ENCODE peak calls at places on chromosomes 6 and 20, in four cellular contexts. One of them, this sample, is unnamed.

GRCh38 chr6:111013144-111013905 is 31.5 kb downstream of the RPF2 start:
- DNase-seq in heart left ventricle: no peak
- DNase-seq in endothelial cell: no peak
- DNase-seq in GM13976: no peak
- DNase-seq in this sample: no peak

GRCh38 chr6:75656479-75656878 is 54.8 kb downstream of the SENP6 start:
- DNase-seq in heart left ventricle: no peak
- DNase-seq in endothelial cell: no peak
- DNase-seq in GM13976: no peak
- DNase-seq in this sample: no peak

GRCh38 chr6:134022650-134023049 is 29.8 kb downstream of the SLC2A12 start:
- DNase-seq in heart left ventricle: no peak
- DNase-seq in endothelial cell: no peak
- DNase-seq in GM13976: no peak
- DNase-seq in this sample: no peak

GRCh38 chr6:107657755-107658461 is 166.2 kb downstream of the SCML4 start:
- DNase-seq in heart left ventricle: peak
- DNase-seq in endothelial cell: no peak
- DNase-seq in GM13976: peak
- DNase-seq in this sample: peak

GRCh38 chr20:6566821-6567220 is 200.7 kb upstream of the BMP2 start:
- DNase-seq in heart left ventricle: no peak
- DNase-seq in endothelial cell: no peak
- DNase-seq in GM13976: no peak
- DNase-seq in this sample: no peak

GRCh38 chr20:36819662-36820061 is 46.1 kb upstream of the DSN1 start:
- DNase-seq in heart left ventricle: no peak
- DNase-seq in endothelial cell: no peak
- DNase-seq in GM13976: no peak
- DNase-seq in this sample: no peak

GRCh38 chr20:18943542-18943941 is 130.0 kb downstream of the SCP2D1 start:
- DNase-seq in heart left ventricle: no peak
- DNase-seq in endothelial cell: no peak
- DNase-seq in GM13976: no peak
- DNase-seq in this sample: no peak

GRCh38 chr6:169669147-169669546 is 32.7 kb downstream of the WDR27 start:
- DNase-seq in heart left ventricle: no peak
- DNase-seq in endothelial cell: no peak
- DNase-seq in GM13976: no peak
- DNase-seq in this sample: no peak

GRCh38 chr20:56391037-56391436 is 978 bp downstream of the AURKA start:
- DNase-seq in heart left ventricle: no peak
- DNase-seq in endothelial cell: no peak
- DNase-seq in GM13976: no peak
- DNase-seq in this sample: no peak

GRCh38 chr6:159829515-159829914 is 29.4 kb downstream of the PNLDC1 start:
- DNase-seq in heart left ventricle: no peak
- DNase-seq in endothelial cell: no peak
- DNase-seq in GM13976: no peak
- DNase-seq in this sample: no peak

GRCh38 chr6:46490425-46491200 is 636 bp downstream of the RCAN2 start:
- DNase-seq in heart left ventricle: peak
- DNase-seq in endothelial cell: peak
- DNase-seq in GM13976: peak
- DNase-seq in this sample: peak

GRCh38 chr20:1827974-1828785 is 67.0 kb upstream of the SIRPA start:
- DNase-seq in heart left ventricle: peak
- DNase-seq in endothelial cell: no peak
- DNase-seq in GM13976: no peak
- DNase-seq in this sample: peak

GRCh38 chr6:156347251-156348049 is 429.7 kb upstream of the ARID1B start:
- DNase-seq in heart left ventricle: no peak
- DNase-seq in endothelial cell: no peak
- DNase-seq in GM13976: no peak
- DNase-seq in this sample: no peak

GRCh38 chr6:143058987-143059386 is 1.7 kb upstream of the AIG1 start:
- DNase-seq in heart left ventricle: no peak
- DNase-seq in endothelial cell: no peak
- DNase-seq in GM13976: no peak
- DNase-seq in this sample: no peak

GRCh38 chr20:3563548-3564177 is 92.8 kb downstream of the ATRN start:
- DNase-seq in heart left ventricle: no peak
- DNase-seq in endothelial cell: peak
- DNase-seq in GM13976: peak
- DNase-seq in this sample: no peak

GRCh38 chr6:31732029-31732428 is 2.9 kb upstream of the DDAH2 start:
- DNase-seq in heart left ventricle: no peak
- DNase-seq in endothelial cell: no peak
- DNase-seq in GM13976: no peak
- DNase-seq in this sample: no peak

GRCh38 chr6:1524040-1524480 is 85.7 kb upstream of the FOXC1 start:
- DNase-seq in heart left ventricle: peak
- DNase-seq in endothelial cell: peak
- DNase-seq in GM13976: peak
- DNase-seq in this sample: peak

GRCh38 chr6:56954389-56955170 is at the start of gene BEND6:
- DNase-seq in heart left ventricle: peak
- DNase-seq in endothelial cell: no peak
- DNase-seq in GM13976: peak
- DNase-seq in this sample: peak

GRCh38 chr6:23002044-23002619 is 432.8 kb downstream of the HDGFL1 start:
- DNase-seq in heart left ventricle: no peak
- DNase-seq in endothelial cell: no peak
- DNase-seq in GM13976: no peak
- DNase-seq in this sample: no peak

GRCh38 chr20:48463916-48464315 is 363.9 kb downstream of the PREX1 start:
- DNase-seq in heart left ventricle: no peak
- DNase-seq in endothelial cell: no peak
- DNase-seq in GM13976: no peak
- DNase-seq in this sample: no peak

GRCh38 chr6:868212-868611 is 175.3 kb upstream of the EXOC2 start:
- DNase-seq in heart left ventricle: no peak
- DNase-seq in endothelial cell: no peak
- DNase-seq in GM13976: no peak
- DNase-seq in this sample: no peak

GRCh38 chr20:16490696-16491095 is 82.6 kb downstream of the KIF16B start:
- DNase-seq in heart left ventricle: no peak
- DNase-seq in endothelial cell: no peak
- DNase-seq in GM13976: no peak
- DNase-seq in this sample: no peak

GRCh38 chr20:53844259-53844658 is 226.1 kb downstream of the BCAS1 start:
- DNase-seq in heart left ventricle: no peak
- DNase-seq in endothelial cell: no peak
- DNase-seq in GM13976: no peak
- DNase-seq in this sample: no peak

GRCh38 chr6:160973856-160974255 is 17.7 kb upstream of the MAP3K4 start:
- DNase-seq in heart left ventricle: no peak
- DNase-seq in endothelial cell: no peak
- DNase-seq in GM13976: no peak
- DNase-seq in this sample: no peak

GRCh38 chr6:47440722-47441121 is 36.9 kb upstream of the CD2AP start:
- DNase-seq in heart left ventricle: no peak
- DNase-seq in endothelial cell: no peak
- DNase-seq in GM13976: peak
- DNase-seq in this sample: no peak

GRCh38 chr6:127215931-127216330 is 50.7 kb upstream of the RNF146 start:
- DNase-seq in heart left ventricle: no peak
- DNase-seq in endothelial cell: no peak
- DNase-seq in GM13976: no peak
- DNase-seq in this sample: no peak

GRCh38 chr6:149261364-149261763 is 56.1 kb upstream of the TAB2 start:
- DNase-seq in heart left ventricle: no peak
- DNase-seq in endothelial cell: no peak
- DNase-seq in GM13976: no peak
- DNase-seq in this sample: no peak

GRCh38 chr6:144194293-144194828 is 44.0 kb downstream of the STX11 start:
- DNase-seq in heart left ventricle: no peak
- DNase-seq in endothelial cell: no peak
- DNase-seq in GM13976: no peak
- DNase-seq in this sample: peak

GRCh38 chr6:149026530-149026942 is 279.7 kb downstream of the UST start:
- DNase-seq in heart left ventricle: no peak
- DNase-seq in endothelial cell: peak
- DNase-seq in GM13976: no peak
- DNase-seq in this sample: no peak

GRCh38 chr20:6731951-6732580 is 35.4 kb upstream of the BMP2 start:
- DNase-seq in heart left ventricle: peak
- DNase-seq in endothelial cell: no peak
- DNase-seq in GM13976: no peak
- DNase-seq in this sample: no peak

GRCh38 chr6:119280586-119281163 is 68.9 kb downstream of the MAN1A1 start:
- DNase-seq in heart left ventricle: no peak
- DNase-seq in endothelial cell: no peak
- DNase-seq in GM13976: no peak
- DNase-seq in this sample: no peak

GRCh38 chr6:91045152-91045551 is 458.3 kb upstream of the MAP3K7 start:
- DNase-seq in heart left ventricle: peak
- DNase-seq in endothelial cell: no peak
- DNase-seq in GM13976: no peak
- DNase-seq in this sample: no peak

GRCh38 chr6:113287396-113287795 is 569.7 kb upstream of the MARCKS start:
- DNase-seq in heart left ventricle: no peak
- DNase-seq in endothelial cell: no peak
- DNase-seq in GM13976: no peak
- DNase-seq in this sample: no peak

DNA sequence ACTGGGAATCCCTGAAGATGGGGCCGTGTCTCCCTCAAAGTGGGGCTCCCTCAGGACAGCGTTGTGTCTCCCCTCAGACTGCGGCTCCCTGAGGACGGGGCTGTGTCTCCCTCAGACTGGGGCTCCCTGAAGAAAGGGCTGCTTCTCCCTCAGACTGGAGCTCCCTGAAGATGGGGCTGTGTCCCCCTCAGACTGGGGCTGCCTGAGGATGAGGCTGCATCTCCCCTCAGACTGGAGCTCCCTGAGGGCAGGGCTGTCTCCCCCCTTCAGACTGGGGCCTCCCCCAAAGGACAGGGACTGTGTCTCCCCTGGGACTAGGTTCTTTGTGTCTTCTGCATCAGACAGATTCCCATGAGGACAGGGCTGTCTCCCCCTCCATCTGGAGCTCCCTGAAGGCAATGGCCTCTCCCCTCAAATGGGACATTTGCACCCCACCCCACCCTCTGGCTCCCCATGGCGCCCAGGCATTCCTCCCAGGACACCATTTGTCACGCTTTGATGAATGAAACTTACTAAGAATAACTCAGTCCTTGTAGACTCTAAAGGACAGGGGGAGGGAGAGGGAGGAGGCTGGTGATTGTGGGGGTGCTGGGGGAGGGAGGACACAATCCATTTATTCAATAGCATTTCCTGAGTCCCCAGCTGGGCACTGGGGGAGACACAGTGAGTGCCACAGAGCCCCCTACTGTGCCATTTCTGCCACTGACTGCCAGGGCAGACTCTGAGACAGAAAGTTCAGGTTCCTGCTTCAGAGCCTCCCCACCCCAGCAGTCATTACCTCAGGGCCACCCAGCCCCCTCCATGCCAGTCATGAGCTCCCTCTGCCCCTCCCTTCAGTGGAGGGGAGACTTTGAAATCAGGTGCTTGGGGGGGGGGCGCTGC is 122.4 kb downstream of the MRPL14 start:
- DNase-seq in heart left ventricle: peak
- DNase-seq in endothelial cell: no peak
- DNase-seq in GM13976: peak
- DNase-seq in this sample: no peak
- TF ChIP-seq CTCF in heart left ventricle: no peak
- TF ChIP-seq CTCF in endothelial cell: no peak
- TF ChIP-seq CTCF in GM13976: no peak
- TF ChIP-seq CTCF in this sample: no peak

DNA sequence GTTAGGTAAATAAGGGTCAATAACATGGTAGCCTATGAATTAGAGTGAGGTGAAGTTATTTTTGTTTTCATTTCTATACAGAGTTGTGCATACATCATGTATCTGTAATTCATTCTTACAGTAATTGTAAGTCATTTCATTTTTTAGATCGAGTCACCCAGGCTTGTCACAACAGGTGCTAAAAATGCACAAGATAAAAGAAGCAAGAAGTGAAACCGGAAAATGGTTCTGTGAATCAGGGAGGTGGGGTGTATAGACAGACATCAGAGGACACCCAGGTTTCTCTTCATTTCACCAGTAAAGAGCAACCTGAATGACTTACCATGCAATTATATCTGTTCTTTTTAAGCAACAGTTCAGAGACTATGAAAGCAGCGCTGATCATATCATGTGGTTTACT is 27.6 kb upstream of the TBC1D7 start:
- DNase-seq in heart left ventricle: no peak
- DNase-seq in endothelial cell: no peak
- DNase-seq in GM13976: peak
- DNase-seq in this sample: no peak
- TF ChIP-seq CTCF in heart left ventricle: no peak
- TF ChIP-seq CTCF in endothelial cell: no peak
- TF ChIP-seq CTCF in GM13976: no peak
- TF ChIP-seq CTCF in this sample: no peak

GRCh38 chr6:13528232-13528631 is 40.8 kb upstream of the GFOD1 start:
- DNase-seq in heart left ventricle: no peak
- DNase-seq in endothelial cell: no peak
- DNase-seq in GM13976: no peak
- DNase-seq in this sample: no peak
- TF ChIP-seq CTCF in heart left ventricle: peak
- TF ChIP-seq CTCF in endothelial cell: no peak
- TF ChIP-seq CTCF in GM13976: no peak
- TF ChIP-seq CTCF in this sample: no peak

GRCh38 chr6:108982154-108983113 is 112.2 kb downstream of the SESN1 start:
- DNase-seq in heart left ventricle: no peak
- DNase-seq in endothelial cell: no peak
- DNase-seq in GM13976: no peak
- DNase-seq in this sample: no peak
- TF ChIP-seq CTCF in heart left ventricle: no peak
- TF ChIP-seq CTCF in endothelial cell: no peak
- TF ChIP-seq CTCF in GM13976: no peak
- TF ChIP-seq CTCF in this sample: no peak

GRCh38 chr20:51799586-51799985 is 2.7 kb downstream of the SALL4 start:
- DNase-seq in heart left ventricle: no peak
- DNase-seq in endothelial cell: no peak
- DNase-seq in GM13976: no peak
- DNase-seq in this sample: no peak

GRCh38 chr20:51802170-51802745 is at the start of gene SALL4:
- DNase-seq in heart left ventricle: no peak
- DNase-seq in endothelial cell: peak
- DNase-seq in GM13976: no peak
- DNase-seq in this sample: no peak

GRCh38 chr20:51800769-51801219 is 1.5 kb downstream of the SALL4 start:
- DNase-seq in heart left ventricle: peak
- DNase-seq in endothelial cell: no peak
- DNase-seq in GM13976: peak
- DNase-seq in this sample: no peak

GRCh38 chr20:51800132-51800721 is 2.1 kb downstream of the SALL4 start:
- DNase-seq in heart left ventricle: peak
- DNase-seq in endothelial cell: peak
- DNase-seq in GM13976: peak
- DNase-seq in this sample: peak

GRCh38 chr20:51801220-51801991 is 915 bp downstream of the SALL4 start:
- DNase-seq in heart left ventricle: no peak
- DNase-seq in endothelial cell: peak
- DNase-seq in GM13976: peak
- DNase-seq in this sample: no peak
- TF ChIP-seq CTCF in heart left ventricle: no peak
- TF ChIP-seq CTCF in endothelial cell: no peak
- TF ChIP-seq CTCF in GM13976: no peak
- TF ChIP-seq CTCF in this sample: no peak

This sample was measured in upper lobe of left lung.